ENCODE peak calls at places on chromosomes 16 and 17, in four cellular contexts. P is GM12878, D is HepG2, Y is K562. E is an unnamed sample.

GRCh38 chr17:53724726-53725125 is 98.0 kb upstream of the KIF2B start:
- DNase-seq in P (no peak), D (no peak), Y (no peak), E (no peak)

GRCh38 chr16:53433509-53433908 is 762 bp upstream of the RBL2 start:
- DNase-seq in P (no peak), D (no peak), Y (no peak), E (no peak)

GRCh38 chr17:76000016-76000754 is 470 bp upstream of the CDK3 start:
- DNase-seq in P (no peak), D (peak; percentile 66), Y (peak; percentile 80), E (peak; percentile 96)

GRCh38 chr16:15811778-15812750 is 44.8 kb downstream of the MYH11 start:
- DNase-seq in P (no peak), D (no peak), Y (no peak), E (peak; percentile 69)

GRCh38 chr16:28575446-28576109 is 21.3 kb downstream of the SULT1A2 start:
- DNase-seq in P (no peak), D (no peak), Y (no peak), E (no peak)

GRCh38 chr17:73371285-73371684 is 59.5 kb upstream of the CDC42EP4 start:
- DNase-seq in P (no peak), D (no peak), Y (no peak), E (no peak)

GRCh38 chr16:85983064-85983463 is 84.1 kb downstream of the IRF8 start:
- DNase-seq in P (no peak), D (no peak), Y (no peak), E (no peak)

GRCh38 chr16:66603537-66604375 is 748 bp upstream of the CMTM3 start:
- DNase-seq in P (no peak), D (peak; percentile 57), Y (peak; percentile 78), E (peak; percentile 70)

GRCh38 chr16:75073551-75074414 is 42.8 kb downstream of the LDHD start:
- DNase-seq in P (no peak), D (no peak), Y (peak; percentile 40), E (no peak)

GRCh38 chr16:88533381-88533831 is 36.8 kb upstream of the ZC3H18 start:
- DNase-seq in P (no peak), D (no peak), Y (no peak), E (no peak)

GRCh38 chr17:45090711-45091110 is 29.6 kb downstream of the NMT1 start:
- DNase-seq in P (no peak), D (no peak), Y (no peak), E (no peak)

GRCh38 chr17:61474235-61474927 is 22.2 kb downstream of the TBX4 start:
- DNase-seq in P (no peak), D (no peak), Y (no peak), E (no peak)

GRCh38 chr17:69608808-69609494 is 194.5 kb downstream of the MAP2K6 start:
- DNase-seq in P (no peak), D (no peak), Y (no peak), E (no peak)

GRCh38 chr16:11224096-11224893 is 31.7 kb downstream of the SOCS1 start:
- DNase-seq in P (peak; percentile 57), D (peak; percentile 55), Y (peak; percentile 94), E (no peak)

GRCh38 chr17:70767102-70767701 is 597.9 kb downstream of the KCNJ2 start:
- DNase-seq in P (no peak), D (peak; percentile 31), Y (peak; percentile 9), E (peak; percentile 29)

GRCh38 chr17:61492759-61493526 is 40.7 kb downstream of the TBX4 start:
- DNase-seq in P (no peak), D (peak; percentile 79), Y (no peak), E (no peak)

GRCh38 chr17:56908061-56908542 is 5.7 kb downstream of the TRIM25 start:
- DNase-seq in P (peak; percentile 60), D (no peak), Y (peak; percentile 56), E (no peak)

GRCh38 chr17:41666336-41666680 is 22.4 kb upstream of the EIF1 start:
- DNase-seq in P (peak; percentile 75), D (no peak), Y (peak; percentile 53), E (peak; percentile 52)

GRCh38 chr16:80931985-80932720 is 74.5 kb downstream of the CMC2 start:
- DNase-seq in P (no peak), D (peak; percentile 23), Y (no peak), E (peak; percentile 54)

GRCh38 chr17:82935944-82936767 is 96.3 kb upstream of the ZNF750 start:
- DNase-seq in P (no peak), D (no peak), Y (no peak), E (no peak)

GRCh38 chr16:66441586-66442375 is 14.7 kb downstream of the BEAN1 start:
- DNase-seq in P (no peak), D (no peak), Y (no peak), E (no peak)

GRCh38 chr16:85946680-85947510 is 47.9 kb downstream of the IRF8 start:
- DNase-seq in P (no peak), D (no peak), Y (no peak), E (no peak)

GRCh38 chr17:41710472-41711090 is 1.6 kb upstream of the GAST start:
- DNase-seq in P (no peak), D (no peak), Y (no peak), E (peak; percentile 62)

GRCh38 chr17:35743911-35744328 is 9.1 kb downstream of the GAS2L2 start:
- DNase-seq in P (no peak), D (no peak), Y (peak; percentile 45), E (peak; percentile 49)

GRCh38 chr16:61929801-61930200 is 106.4 kb downstream of the CDH8 start:
- DNase-seq in P (no peak), D (no peak), Y (no peak), E (no peak)

GRCh38 chr16:87543436-87544191 is 50.8 kb upstream of the ZCCHC14 start:
- DNase-seq in P (no peak), D (no peak), Y (no peak), E (no peak)

GRCh38 chr16:51638338-51639135 is 487.5 kb upstream of the SALL1 start:
- DNase-seq in P (no peak), D (no peak), Y (no peak), E (no peak)

GRCh38 chr17:7111784-7112526 is 2.7 kb downstream of the ASGR2 start:
- DNase-seq in P (no peak), D (peak; percentile 23), Y (no peak), E (no peak)

GRCh38 chr16:56990407-56991286 is 1.3 kb downstream of the NLRC5 start:
- DNase-seq in P (no peak), D (no peak), Y (no peak), E (no peak)

GRCh38 chr17:12591336-12591735 is 74.4 kb upstream of the MYOCD start:
- DNase-seq in P (no peak), D (no peak), Y (no peak), E (no peak)

GRCh38 chr17:32523827-32524552 is 37.2 kb downstream of the CDK5R1 start:
- DNase-seq in P (peak; percentile 97), D (no peak), Y (no peak), E (no peak)

GRCh38 chr17:50943575-50943933 is 77.4 kb upstream of the TOB1 start:
- DNase-seq in P (no peak), D (no peak), Y (no peak), E (no peak)

GRCh38 chr17:38512473-38513058 is 84.3 kb downstream of the ARHGAP23 start:
- DNase-seq in P (no peak), D (no peak), Y (no peak), E (no peak)

GRCh38 chr17:74271281-74271680 is 2.8 kb upstream of the DNAI2 start:
- DNase-seq in P (no peak), D (no peak), Y (peak; percentile 20), E (no peak)

GRCh38 chr17:7712111-7712771 is 5.3 kb upstream of the DNAH2 start:
- DNase-seq in P (no peak), D (no peak), Y (no peak), E (no peak)

GRCh38 chr17:60539807-60540206 is 13.8 kb upstream of the APPBP2 start:
- DNase-seq in P (no peak), D (no peak), Y (no peak), E (no peak)

DNA sequence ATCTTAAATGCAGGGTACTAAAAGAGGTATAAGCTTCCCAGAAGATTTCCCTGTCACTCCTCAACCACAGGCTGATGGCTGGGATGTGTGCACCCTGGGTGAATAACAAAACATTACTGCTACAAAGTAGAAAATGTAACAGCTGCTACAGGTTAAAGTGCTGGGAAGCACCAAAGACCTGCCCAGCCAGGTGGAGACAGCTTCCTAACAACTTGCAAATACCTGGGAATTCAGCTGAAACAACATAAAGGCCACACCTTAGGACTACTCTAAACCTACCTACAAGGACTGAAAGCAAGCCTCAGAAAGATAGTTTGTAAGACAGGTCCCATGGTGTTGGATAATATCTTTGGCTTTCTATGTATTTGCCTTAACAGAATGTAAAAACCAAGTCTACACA is 118.5 kb downstream of the CEP112 start:
- DNase-seq in P (no peak), D (no peak), Y (no peak), E (no peak)
- TF ChIP-seq CHD4 in P (no peak), D (no peak), Y (no peak), E (no peak)

GRCh38 chr17:81422776-81423697 is 27.8 kb downstream of the BAHCC1 start:
- DNase-seq in P (no peak), D (peak; percentile 60), Y (peak; percentile 27), E (peak; percentile 90)
- TF ChIP-seq CHD4 in P (no peak), D (no peak), Y (no peak), E (no peak)

DNA sequence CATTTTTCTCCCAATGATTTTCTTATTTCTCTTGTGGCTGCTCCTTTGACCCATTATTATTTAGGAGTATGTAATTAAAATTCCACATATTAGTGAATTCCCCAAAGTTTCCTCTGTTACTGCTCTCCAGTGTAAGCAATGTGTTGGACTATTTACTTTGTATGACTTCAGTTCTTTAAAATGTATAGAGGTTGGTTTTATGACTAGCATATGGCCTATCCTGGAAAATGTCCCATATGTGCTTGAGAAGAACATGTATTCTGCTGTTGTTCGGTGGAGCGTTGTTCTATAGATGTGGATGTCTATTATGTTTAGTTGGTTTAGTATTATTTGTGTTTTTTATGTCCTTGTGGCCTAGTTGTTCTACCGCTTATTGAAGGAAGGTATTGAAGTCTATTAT is 6.0 kb upstream of the NT5M start:
- DNase-seq in P (no peak), D (no peak), Y (no peak), E (no peak)
- TF ChIP-seq CHD4 in P (no peak), D (no peak), Y (no peak), E (no peak)

GRCh38 chr16:4290236-4290830 is 17.5 kb upstream of the TFAP4 start:
- DNase-seq in P (no peak), D (peak; percentile 88), Y (no peak), E (peak; percentile 63)
- TF ChIP-seq CHD4 in P (no peak), D (no peak), Y (no peak), E (no peak)

GRCh38 chr17:42997390-42997983 is 732 bp upstream of the RPL27 start:
- DNase-seq in P (no peak), D (no peak), Y (no peak), E (no peak)
- TF ChIP-seq CHD4 in P (no peak), D (no peak), Y (no peak), E (no peak)